ENCODE peak calls at places on chromosome 10, in nine cellular contexts. R is SW480; X is EH; H is NCI-H226; M is foreskin fibroblast; S is NCI-H460; Q is GM12865; A is Jurkat, Clone E6-1; K is NCI-H2081. O is an unnamed sample.

GRCh38 chr10:126062132-126063032 is 166.0 kb downstream of the FANK1 start:
- DNase-seq in A (no peak), Q (no peak), H (peak; percentile 56), M (peak; percentile 96), R (peak; percentile 80), K (no peak), X (peak; percentile 99), S (peak; percentile 13), O (no peak)

GRCh38 chr10:110717830-110718595 is 73.9 kb downstream of the RBM20 start:
- DNase-seq in K (no peak), H (no peak), X (no peak), R (no peak), Q (peak; percentile 37), S (no peak), A (no peak), M (no peak), O (no peak)

GRCh38 chr10:56633876-56634452 is 272.9 kb upstream of the ZWINT start:
- DNase-seq in A (no peak), X (no peak), S (no peak), H (no peak), R (no peak), Q (peak; percentile 67), K (no peak), M (no peak), O (no peak)

GRCh38 chr10:132548106-132548823 is 10.7 kb downstream of the INPP5A start:
- DNase-seq in S (no peak), M (no peak), H (no peak), R (no peak), Q (peak; percentile 45), K (no peak), A (no peak), X (no peak), O (no peak)

GRCh38 chr10:92291921-92292860 is 1.2 kb downstream of the MARCHF5 start:
- DNase-seq in X (peak; percentile 64), Q (peak; percentile 84), M (peak; percentile 38), R (peak; percentile 40), A (peak; percentile 68), H (peak; percentile 49), K (peak; percentile 37), S (peak; percentile 30), O (peak; percentile 49)

GRCh38 chr10:133420028-133420427 is 4.4 kb downstream of the SPRN start:
- DNase-seq in M (no peak), R (no peak), K (no peak), S (no peak), A (no peak), H (no peak), X (no peak), Q (no peak), O (no peak)

GRCh38 chr10:24552346-24553016 is 171.2 kb downstream of the ARHGAP21 start:
- DNase-seq in A (no peak), H (no peak), S (peak; percentile 11), R (peak; percentile 79), M (no peak), Q (peak; percentile 48), K (no peak), X (peak; percentile 3), O (peak; percentile 97)

GRCh38 chr10:78047314-78047891 is 13.7 kb downstream of the RPS24 start:
- DNase-seq in S (peak; percentile 81), X (peak; percentile 83), A (peak; percentile 80), M (peak; percentile 72), R (peak; percentile 73), K (peak; percentile 75), H (peak; percentile 50), Q (peak; percentile 86), O (peak; percentile 88)

GRCh38 chr10:29105516-29106215 is 183.2 kb upstream of the LYZL1 start:
- DNase-seq in A (no peak), X (peak; percentile 85), K (no peak), S (no peak), R (peak; percentile 11), Q (no peak), H (peak; percentile 83), M (no peak), O (no peak)

GRCh38 chr10:108453166-108453565 is 1288.7 kb upstream of the SORCS1 start:
- DNase-seq in K (no peak), H (no peak), Q (no peak), A (no peak), R (no peak), S (no peak), M (no peak), X (no peak), O (no peak)

GRCh38 chr10:72424561-72424960 is 69.8 kb upstream of the DNAJB12 start:
- DNase-seq in K (no peak), Q (no peak), M (no peak), H (no peak), X (no peak), S (no peak), R (no peak), A (no peak), O (no peak)

GRCh38 chr10:14553434-14553833 is 221.3 kb downstream of the FAM107B start:
- DNase-seq in Q (peak; percentile 61), S (no peak), K (no peak), R (no peak), A (no peak), X (peak; percentile 86), M (peak; percentile 77), H (peak; percentile 71), O (no peak)

GRCh38 chr10:69684020-69684980 is 54.3 kb downstream of the FAM241B start:
- DNase-seq in Q (no peak), X (peak; percentile 41), M (no peak), K (no peak), R (peak; percentile 56), S (no peak), H (no peak), A (no peak), O (no peak)

GRCh38 chr10:5528989-5529701 is 4.4 kb downstream of the CALML3 start:
- DNase-seq in H (no peak), A (no peak), M (no peak), X (no peak), S (no peak), Q (no peak), R (no peak), K (no peak), O (no peak)

GRCh38 chr10:29356931-29357330 is 68.1 kb downstream of the LYZL1 start:
- DNase-seq in X (peak; percentile 55), A (no peak), Q (no peak), S (no peak), H (no peak), R (no peak), M (no peak), K (no peak), O (no peak)

GRCh38 chr10:104396581-104396980 is 42.9 kb downstream of the CFAP58 start:
- DNase-seq in X (no peak), Q (no peak), R (no peak), K (no peak), H (no peak), A (no peak), M (no peak), S (no peak), O (no peak)

GRCh38 chr10:111926286-111926685 is 257.3 kb downstream of the GPAM start:
- DNase-seq in A (no peak), Q (no peak), K (no peak), H (no peak), M (no peak), R (no peak), X (no peak), S (no peak), O (no peak)

GRCh38 chr10:71443676-71444075 is 47.0 kb downstream of the CDH23 start:
- DNase-seq in X (no peak), H (no peak), A (no peak), S (no peak), Q (no peak), R (no peak), K (no peak), M (no peak), O (no peak)

GRCh38 chr10:48187713-48188541 is 86.6 kb downstream of the FRMPD2 start:
- DNase-seq in R (no peak), X (no peak), M (no peak), K (no peak), Q (no peak), S (no peak), A (no peak), H (no peak), O (no peak)

GRCh38 chr10:29588640-29589421 is 45.9 kb downstream of the SVIL start:
- DNase-seq in H (peak; percentile 33), R (no peak), Q (no peak), A (no peak), S (no peak), X (peak; percentile 74), K (no peak), M (peak; percentile 62), O (no peak)

GRCh38 chr10:87925570-87925969 is 62.1 kb downstream of the PTEN start:
- DNase-seq in Q (no peak), X (peak; percentile 13), H (peak; percentile 10), R (no peak), K (peak; percentile 88), M (no peak), A (no peak), S (no peak), O (no peak)

GRCh38 chr10:15245530-15245929 is 77.0 kb upstream of the NMT2 start:
- DNase-seq in X (no peak), A (peak; percentile 59), S (no peak), H (no peak), K (no peak), Q (peak; percentile 61), M (no peak), R (peak; percentile 15), O (peak; percentile 34)

GRCh38 chr10:126153686-126154628 is 234.3 kb downstream of the ADAM12 start:
- DNase-seq in X (peak; percentile 71), A (no peak), K (no peak), S (no peak), Q (no peak), M (no peak), H (peak; percentile 23), R (no peak), O (no peak)

GRCh38 chr10:6583447-6583846 is 3.4 kb upstream of the PRKCQ start:
- DNase-seq in M (no peak), X (no peak), H (no peak), R (no peak), Q (no peak), S (no peak), K (no peak), A (no peak), O (peak; percentile 73)

O was measured in K562.